ENCODE peak calls at places on chromosomes 12 and 14, in nine cellular contexts. One of them, this sample, is unnamed.

GRCh38 chr14:36659822-36660735 is 1.6 kb upstream of the PAX9 start:
- DNase-seq in lower leg skin: no peak
- DNase-seq in Right ventricle myocardium superior: no peak
- DNase-seq in IMR-90: no peak
- DNase-seq in naive thymus-derived CD8-positive, alpha-beta T cell: no peak
- DNase-seq in NCI-H1105: no peak
- DNase-seq in anterior cingulate cortex: no peak
- DNase-seq in bronchial epithelial cell: peak; percentile 44
- DNase-seq in CD4-positive, CD25-positive, alpha-beta regulatory T cell: no peak
- DNase-seq in this sample: no peak

GRCh38 chr12:121576851-121577391 is 3.9 kb downstream of the KDM2B start:
- DNase-seq in naive thymus-derived CD8-positive, alpha-beta T cell: no peak
- DNase-seq in NCI-H1105: no peak
- DNase-seq in anterior cingulate cortex: no peak
- DNase-seq in IMR-90: peak; percentile 95
- DNase-seq in lower leg skin: no peak
- DNase-seq in bronchial epithelial cell: peak; percentile 74
- DNase-seq in CD4-positive, CD25-positive, alpha-beta regulatory T cell: no peak
- DNase-seq in Right ventricle myocardium superior: no peak
- DNase-seq in this sample: no peak

GRCh38 chr12:5665615-5666014 is 233.7 kb downstream of the NTF3 start:
- DNase-seq in Right ventricle myocardium superior: no peak
- DNase-seq in IMR-90: peak; percentile 95
- DNase-seq in lower leg skin: no peak
- DNase-seq in bronchial epithelial cell: no peak
- DNase-seq in NCI-H1105: no peak
- DNase-seq in CD4-positive, CD25-positive, alpha-beta regulatory T cell: no peak
- DNase-seq in anterior cingulate cortex: no peak
- DNase-seq in naive thymus-derived CD8-positive, alpha-beta T cell: no peak
- DNase-seq in this sample: no peak

GRCh38 chr12:32455607-32456063 is 56.3 kb downstream of the FGD4 start:
- DNase-seq in bronchial epithelial cell: peak; percentile 77
- DNase-seq in NCI-H1105: peak; percentile 37
- DNase-seq in Right ventricle myocardium superior: no peak
- DNase-seq in naive thymus-derived CD8-positive, alpha-beta T cell: peak; percentile 11
- DNase-seq in CD4-positive, CD25-positive, alpha-beta regulatory T cell: no peak
- DNase-seq in IMR-90: peak; percentile 82
- DNase-seq in lower leg skin: peak; percentile 27
- DNase-seq in anterior cingulate cortex: no peak
- DNase-seq in this sample: peak; percentile 91

GRCh38 chr14:92645841-92646478 is 102.5 kb downstream of the LGMN start:
- DNase-seq in Right ventricle myocardium superior: no peak
- DNase-seq in naive thymus-derived CD8-positive, alpha-beta T cell: no peak
- DNase-seq in bronchial epithelial cell: no peak
- DNase-seq in anterior cingulate cortex: no peak
- DNase-seq in CD4-positive, CD25-positive, alpha-beta regulatory T cell: no peak
- DNase-seq in IMR-90: peak; percentile 92
- DNase-seq in lower leg skin: no peak
- DNase-seq in NCI-H1105: no peak
- DNase-seq in this sample: no peak

GRCh38 chr14:24389266-24389855 is 9.4 kb upstream of the NYNRIN start:
- DNase-seq in NCI-H1105: no peak
- DNase-seq in naive thymus-derived CD8-positive, alpha-beta T cell: no peak
- DNase-seq in anterior cingulate cortex: no peak
- DNase-seq in bronchial epithelial cell: no peak
- DNase-seq in CD4-positive, CD25-positive, alpha-beta regulatory T cell: no peak
- DNase-seq in IMR-90: peak; percentile 64
- DNase-seq in lower leg skin: no peak
- DNase-seq in Right ventricle myocardium superior: no peak
- DNase-seq in this sample: no peak

GRCh38 chr12:57816855-57817151 is 1.7 kb downstream of the AVIL start:
- DNase-seq in CD4-positive, CD25-positive, alpha-beta regulatory T cell: no peak
- DNase-seq in anterior cingulate cortex: no peak
- DNase-seq in lower leg skin: peak; percentile 64
- DNase-seq in IMR-90: no peak
- DNase-seq in NCI-H1105: no peak
- DNase-seq in Right ventricle myocardium superior: peak; percentile 66
- DNase-seq in naive thymus-derived CD8-positive, alpha-beta T cell: no peak
- DNase-seq in bronchial epithelial cell: peak; percentile 18
- DNase-seq in this sample: no peak

GRCh38 chr14:92408186-92408585 is 85.2 kb downstream of the SLC24A4 start:
- DNase-seq in lower leg skin: no peak
- DNase-seq in bronchial epithelial cell: peak; percentile 35
- DNase-seq in naive thymus-derived CD8-positive, alpha-beta T cell: no peak
- DNase-seq in Right ventricle myocardium superior: no peak
- DNase-seq in IMR-90: peak; percentile 82
- DNase-seq in CD4-positive, CD25-positive, alpha-beta regulatory T cell: no peak
- DNase-seq in NCI-H1105: peak; percentile 85
- DNase-seq in anterior cingulate cortex: no peak
- DNase-seq in this sample: no peak

GRCh38 chr12:106954462-106955376 is 988 bp upstream of the TMEM263 start:
- DNase-seq in bronchial epithelial cell: peak; percentile 42
- DNase-seq in IMR-90: peak; percentile 29
- DNase-seq in anterior cingulate cortex: no peak
- DNase-seq in NCI-H1105: no peak
- DNase-seq in naive thymus-derived CD8-positive, alpha-beta T cell: peak; percentile 20
- DNase-seq in lower leg skin: peak; percentile 29
- DNase-seq in Right ventricle myocardium superior: peak; percentile 58
- DNase-seq in CD4-positive, CD25-positive, alpha-beta regulatory T cell: no peak
- DNase-seq in this sample: peak; percentile 20

GRCh38 chr12:94650143-94651056 is at the start of gene TMCC3:
- DNase-seq in IMR-90: no peak
- DNase-seq in naive thymus-derived CD8-positive, alpha-beta T cell: no peak
- DNase-seq in anterior cingulate cortex: no peak
- DNase-seq in lower leg skin: no peak
- DNase-seq in CD4-positive, CD25-positive, alpha-beta regulatory T cell: no peak
- DNase-seq in bronchial epithelial cell: peak; percentile 35
- DNase-seq in NCI-H1105: peak; percentile 61
- DNase-seq in Right ventricle myocardium superior: peak; percentile 75
- DNase-seq in this sample: peak; percentile 75

GRCh38 chr14:65243766-65244442 is 141.6 kb upstream of the MAX start:
- DNase-seq in anterior cingulate cortex: no peak
- DNase-seq in NCI-H1105: no peak
- DNase-seq in CD4-positive, CD25-positive, alpha-beta regulatory T cell: no peak
- DNase-seq in naive thymus-derived CD8-positive, alpha-beta T cell: no peak
- DNase-seq in IMR-90: peak; percentile 36
- DNase-seq in bronchial epithelial cell: peak; percentile 67
- DNase-seq in lower leg skin: no peak
- DNase-seq in Right ventricle myocardium superior: no peak
- DNase-seq in this sample: no peak

GRCh38 chr12:45986646-45987338 is 3.6 kb downstream of the SCAF11 start:
- DNase-seq in bronchial epithelial cell: no peak
- DNase-seq in anterior cingulate cortex: no peak
- DNase-seq in naive thymus-derived CD8-positive, alpha-beta T cell: no peak
- DNase-seq in IMR-90: no peak
- DNase-seq in CD4-positive, CD25-positive, alpha-beta regulatory T cell: no peak
- DNase-seq in Right ventricle myocardium superior: no peak
- DNase-seq in lower leg skin: no peak
- DNase-seq in NCI-H1105: no peak
- DNase-seq in this sample: peak; percentile 66

This sample was measured in pons.